ENCODE peak calls at places on chromosome 9, in seven cellular contexts. One of them, this sample, is unnamed.

GRCh38 chr9:20511680-20512079 is 110.6 kb downstream of the MLLT3 start:
- DNase-seq in cardiac fibroblast: no peak
- DNase-seq in heart right ventricle: no peak
- DNase-seq in nephron progenitor cell: no peak
- DNase-seq in body of pancreas: no peak
- DNase-seq in osteocyte: no peak
- DNase-seq in bronchial epithelial cell: no peak
- DNase-seq in this sample: no peak

GRCh38 chr9:93267091-93267541 is 83.2 kb downstream of the WNK2 start:
- DNase-seq in cardiac fibroblast: no peak
- DNase-seq in heart right ventricle: no peak
- DNase-seq in nephron progenitor cell: no peak
- DNase-seq in body of pancreas: peak
- DNase-seq in osteocyte: peak
- DNase-seq in bronchial epithelial cell: no peak
- DNase-seq in this sample: peak

GRCh38 chr9:91187965-91188344 is 173.8 kb downstream of the AUH start:
- DNase-seq in cardiac fibroblast: peak
- DNase-seq in heart right ventricle: no peak
- DNase-seq in nephron progenitor cell: no peak
- DNase-seq in body of pancreas: no peak
- DNase-seq in osteocyte: peak
- DNase-seq in bronchial epithelial cell: no peak
- DNase-seq in this sample: no peak

GRCh38 chr9:107274953-107275422 is 8.1 kb upstream of the RAD23B start:
- DNase-seq in cardiac fibroblast: peak
- DNase-seq in heart right ventricle: no peak
- DNase-seq in nephron progenitor cell: no peak
- DNase-seq in body of pancreas: no peak
- DNase-seq in osteocyte: no peak
- DNase-seq in bronchial epithelial cell: peak
- DNase-seq in this sample: no peak

GRCh38 chr9:70113403-70114022 is 69.9 kb downstream of the MAMDC2 start:
- DNase-seq in cardiac fibroblast: peak
- DNase-seq in heart right ventricle: peak
- DNase-seq in nephron progenitor cell: peak
- DNase-seq in body of pancreas: peak
- DNase-seq in osteocyte: no peak
- DNase-seq in bronchial epithelial cell: peak
- DNase-seq in this sample: no peak

GRCh38 chr9:118230319-118230718 is 526.1 kb downstream of the TLR4 start:
- DNase-seq in cardiac fibroblast: no peak
- DNase-seq in heart right ventricle: no peak
- DNase-seq in nephron progenitor cell: no peak
- DNase-seq in body of pancreas: no peak
- DNase-seq in osteocyte: no peak
- DNase-seq in bronchial epithelial cell: no peak
- DNase-seq in this sample: no peak

GRCh38 chr9:114759512-114759911 is 46.3 kb downstream of the TNFSF15 start:
- DNase-seq in cardiac fibroblast: no peak
- DNase-seq in heart right ventricle: no peak
- DNase-seq in nephron progenitor cell: no peak
- DNase-seq in body of pancreas: no peak
- DNase-seq in osteocyte: no peak
- DNase-seq in bronchial epithelial cell: no peak
- DNase-seq in this sample: no peak

GRCh38 chr9:34459941-34460340 is 1.3 kb downstream of the DNAI1 start:
- DNase-seq in cardiac fibroblast: no peak
- DNase-seq in heart right ventricle: no peak
- DNase-seq in nephron progenitor cell: no peak
- DNase-seq in body of pancreas: no peak
- DNase-seq in osteocyte: no peak
- DNase-seq in bronchial epithelial cell: peak
- DNase-seq in this sample: no peak

GRCh38 chr9:120947222-120947621 is 20.6 kb upstream of the TRAF1 start:
- DNase-seq in cardiac fibroblast: no peak
- DNase-seq in heart right ventricle: no peak
- DNase-seq in nephron progenitor cell: no peak
- DNase-seq in body of pancreas: no peak
- DNase-seq in osteocyte: no peak
- DNase-seq in bronchial epithelial cell: peak
- DNase-seq in this sample: no peak

GRCh38 chr9:91332476-91333231 is 29.1 kb downstream of the AUH start:
- DNase-seq in cardiac fibroblast: no peak
- DNase-seq in heart right ventricle: no peak
- DNase-seq in nephron progenitor cell: no peak
- DNase-seq in body of pancreas: no peak
- DNase-seq in osteocyte: no peak
- DNase-seq in bronchial epithelial cell: no peak
- DNase-seq in this sample: no peak

GRCh38 chr9:98365227-98365669 is 109.8 kb upstream of the TBC1D2 start:
- DNase-seq in cardiac fibroblast: peak
- DNase-seq in heart right ventricle: no peak
- DNase-seq in nephron progenitor cell: no peak
- DNase-seq in body of pancreas: no peak
- DNase-seq in osteocyte: no peak
- DNase-seq in bronchial epithelial cell: peak
- DNase-seq in this sample: no peak

GRCh38 chr9:135926402-135927194 is 19.3 kb upstream of the CAMSAP1 start:
- DNase-seq in cardiac fibroblast: peak
- DNase-seq in heart right ventricle: no peak
- DNase-seq in nephron progenitor cell: no peak
- DNase-seq in body of pancreas: no peak
- DNase-seq in osteocyte: peak
- DNase-seq in bronchial epithelial cell: peak
- DNase-seq in this sample: no peak

GRCh38 chr9:116901260-116901659 is 214.2 kb downstream of the TRIM32 start:
- DNase-seq in cardiac fibroblast: no peak
- DNase-seq in heart right ventricle: no peak
- DNase-seq in nephron progenitor cell: no peak
- DNase-seq in body of pancreas: no peak
- DNase-seq in osteocyte: no peak
- DNase-seq in bronchial epithelial cell: peak
- DNase-seq in this sample: no peak

GRCh38 chr9:74493512-74493911 is 3.6 kb upstream of the RORB start:
- DNase-seq in cardiac fibroblast: no peak
- DNase-seq in heart right ventricle: no peak
- DNase-seq in nephron progenitor cell: no peak
- DNase-seq in body of pancreas: no peak
- DNase-seq in osteocyte: no peak
- DNase-seq in bronchial epithelial cell: no peak
- DNase-seq in this sample: no peak

GRCh38 chr9:14348241-14349140 is 34.5 kb upstream of the NFIB start:
- DNase-seq in cardiac fibroblast: peak
- DNase-seq in heart right ventricle: peak
- DNase-seq in nephron progenitor cell: peak
- DNase-seq in body of pancreas: peak
- DNase-seq in osteocyte: no peak
- DNase-seq in bronchial epithelial cell: peak
- DNase-seq in this sample: peak

GRCh38 chr9:135711881-135712280 is 9.9 kb downstream of the KCNT1 start:
- DNase-seq in cardiac fibroblast: no peak
- DNase-seq in heart right ventricle: no peak
- DNase-seq in nephron progenitor cell: no peak
- DNase-seq in body of pancreas: no peak
- DNase-seq in osteocyte: no peak
- DNase-seq in bronchial epithelial cell: no peak
- DNase-seq in this sample: no peak

GRCh38 chr9:132547052-132547431 is 35.4 kb upstream of the BARHL1 start:
- DNase-seq in cardiac fibroblast: no peak
- DNase-seq in heart right ventricle: no peak
- DNase-seq in nephron progenitor cell: no peak
- DNase-seq in body of pancreas: no peak
- DNase-seq in osteocyte: no peak
- DNase-seq in bronchial epithelial cell: no peak
- DNase-seq in this sample: no peak

GRCh38 chr9:11874414-11874813 is 818.8 kb upstream of the TYRP1 start:
- DNase-seq in cardiac fibroblast: no peak
- DNase-seq in heart right ventricle: no peak
- DNase-seq in nephron progenitor cell: no peak
- DNase-seq in body of pancreas: no peak
- DNase-seq in osteocyte: no peak
- DNase-seq in bronchial epithelial cell: no peak
- DNase-seq in this sample: no peak

GRCh38 chr9:93664549-93665120 is 88.3 kb downstream of the PHF2 start:
- DNase-seq in cardiac fibroblast: no peak
- DNase-seq in heart right ventricle: no peak
- DNase-seq in nephron progenitor cell: no peak
- DNase-seq in body of pancreas: no peak
- DNase-seq in osteocyte: no peak
- DNase-seq in bronchial epithelial cell: no peak
- DNase-seq in this sample: no peak

GRCh38 chr9:35501941-35502340 is 12.0 kb downstream of the RUSC2 start:
- DNase-seq in cardiac fibroblast: peak
- DNase-seq in heart right ventricle: no peak
- DNase-seq in nephron progenitor cell: no peak
- DNase-seq in body of pancreas: no peak
- DNase-seq in osteocyte: no peak
- DNase-seq in bronchial epithelial cell: no peak
- DNase-seq in this sample: peak

GRCh38 chr9:35499701-35500030 is 9.8 kb downstream of the RUSC2 start:
- DNase-seq in cardiac fibroblast: no peak
- DNase-seq in heart right ventricle: no peak
- DNase-seq in nephron progenitor cell: no peak
- DNase-seq in body of pancreas: no peak
- DNase-seq in osteocyte: no peak
- DNase-seq in bronchial epithelial cell: no peak
- DNase-seq in this sample: no peak

GRCh38 chr9:35495984-35496383 is 6.1 kb downstream of the RUSC2 start:
- DNase-seq in cardiac fibroblast: no peak
- DNase-seq in heart right ventricle: no peak
- DNase-seq in nephron progenitor cell: no peak
- DNase-seq in body of pancreas: no peak
- DNase-seq in osteocyte: no peak
- DNase-seq in bronchial epithelial cell: no peak
- DNase-seq in this sample: no peak

GRCh38 chr9:35499029-35499700 is 9.3 kb downstream of the RUSC2 start:
- DNase-seq in cardiac fibroblast: peak
- DNase-seq in heart right ventricle: no peak
- DNase-seq in nephron progenitor cell: no peak
- DNase-seq in body of pancreas: no peak
- DNase-seq in osteocyte: no peak
- DNase-seq in bronchial epithelial cell: no peak
- DNase-seq in this sample: no peak

DNA sequence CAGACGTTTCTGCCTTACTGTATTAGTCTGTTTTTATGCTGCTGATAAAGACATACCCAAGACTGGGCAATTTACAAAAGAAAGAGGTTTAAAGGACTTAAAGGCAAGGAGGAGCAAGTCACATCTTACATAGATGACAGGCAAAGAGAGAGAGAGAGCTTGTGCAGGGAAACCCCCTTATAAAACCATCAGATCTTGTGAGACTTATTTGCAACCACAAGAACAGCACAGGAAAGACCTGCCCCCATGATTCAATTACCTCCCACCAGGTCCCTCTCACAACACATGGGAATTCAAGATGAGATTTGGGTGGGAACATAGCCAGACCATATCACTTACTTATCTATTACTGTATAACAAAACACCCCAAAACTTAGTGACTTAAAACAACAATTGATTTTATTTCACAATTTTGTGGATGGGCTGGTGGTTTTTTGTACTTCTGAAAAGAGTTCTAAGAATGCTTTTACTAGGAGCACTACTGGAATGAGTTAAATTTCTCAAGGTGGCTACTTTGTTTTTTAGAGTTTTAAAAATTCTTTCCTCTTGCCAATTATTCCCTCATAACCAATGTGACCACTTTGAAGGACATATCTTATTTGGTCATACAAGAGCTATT is 10.3 kb downstream of the RUSC2 start:
- DNase-seq in cardiac fibroblast: peak
- DNase-seq in heart right ventricle: no peak
- DNase-seq in nephron progenitor cell: no peak
- DNase-seq in body of pancreas: no peak
- DNase-seq in osteocyte: no peak
- DNase-seq in bronchial epithelial cell: no peak
- DNase-seq in this sample: no peak
- TF ChIP-seq CTCF in cardiac fibroblast: no peak
- TF ChIP-seq CTCF in heart right ventricle: no peak
- TF ChIP-seq CTCF in nephron progenitor cell: no peak
- TF ChIP-seq CTCF in body of pancreas: no peak
- TF ChIP-seq CTCF in osteocyte: no peak
- TF ChIP-seq CTCF in bronchial epithelial cell: no peak
- TF ChIP-seq CTCF in this sample: no peak

GRCh38 chr9:79254900-79255651 is 316.7 kb upstream of the TLE4 start:
- DNase-seq in cardiac fibroblast: peak
- DNase-seq in heart right ventricle: no peak
- DNase-seq in nephron progenitor cell: no peak
- DNase-seq in body of pancreas: no peak
- DNase-seq in osteocyte: no peak
- DNase-seq in bronchial epithelial cell: peak
- DNase-seq in this sample: no peak
- TF ChIP-seq CTCF in cardiac fibroblast: peak
- TF ChIP-seq CTCF in heart right ventricle: no peak
- TF ChIP-seq CTCF in nephron progenitor cell: no peak
- TF ChIP-seq CTCF in body of pancreas: no peak
- TF ChIP-seq CTCF in osteocyte: peak
- TF ChIP-seq CTCF in bronchial epithelial cell: peak
- TF ChIP-seq CTCF in this sample: no peak

GRCh38 chr9:123848447-123849085 is 81.4 kb downstream of the DENND1A start:
- DNase-seq in cardiac fibroblast: no peak
- DNase-seq in heart right ventricle: no peak
- DNase-seq in nephron progenitor cell: no peak
- DNase-seq in body of pancreas: no peak
- DNase-seq in osteocyte: no peak
- DNase-seq in bronchial epithelial cell: no peak
- DNase-seq in this sample: no peak
- TF ChIP-seq CTCF in cardiac fibroblast: no peak
- TF ChIP-seq CTCF in heart right ventricle: no peak
- TF ChIP-seq CTCF in nephron progenitor cell: no peak
- TF ChIP-seq CTCF in body of pancreas: no peak
- TF ChIP-seq CTCF in osteocyte: no peak
- TF ChIP-seq CTCF in bronchial epithelial cell: no peak
- TF ChIP-seq CTCF in this sample: no peak

GRCh38 chr9:126604059-126604685 is 9.6 kb upstream of the LMX1B start:
- DNase-seq in cardiac fibroblast: no peak
- DNase-seq in heart right ventricle: no peak
- DNase-seq in nephron progenitor cell: no peak
- DNase-seq in body of pancreas: no peak
- DNase-seq in osteocyte: no peak
- DNase-seq in bronchial epithelial cell: no peak
- DNase-seq in this sample: no peak

GRCh38 chr9:126606483-126606870 is 7.3 kb upstream of the LMX1B start:
- DNase-seq in cardiac fibroblast: no peak
- DNase-seq in heart right ventricle: no peak
- DNase-seq in nephron progenitor cell: no peak
- DNase-seq in body of pancreas: no peak
- DNase-seq in osteocyte: no peak
- DNase-seq in bronchial epithelial cell: no peak
- DNase-seq in this sample: no peak

GRCh38 chr9:126605792-126606482 is 7.8 kb upstream of the LMX1B start:
- DNase-seq in cardiac fibroblast: peak
- DNase-seq in heart right ventricle: no peak
- DNase-seq in nephron progenitor cell: no peak
- DNase-seq in body of pancreas: no peak
- DNase-seq in osteocyte: no peak
- DNase-seq in bronchial epithelial cell: peak
- DNase-seq in this sample: no peak

GRCh38 chr9:126607086-126607485 is 6.6 kb upstream of the LMX1B start:
- DNase-seq in cardiac fibroblast: no peak
- DNase-seq in heart right ventricle: no peak
- DNase-seq in nephron progenitor cell: no peak
- DNase-seq in body of pancreas: no peak
- DNase-seq in osteocyte: no peak
- DNase-seq in bronchial epithelial cell: no peak
- DNase-seq in this sample: no peak

GRCh38 chr9:126604706-126605105 is 9.0 kb upstream of the LMX1B start:
- DNase-seq in cardiac fibroblast: no peak
- DNase-seq in heart right ventricle: no peak
- DNase-seq in nephron progenitor cell: no peak
- DNase-seq in body of pancreas: no peak
- DNase-seq in osteocyte: no peak
- DNase-seq in bronchial epithelial cell: no peak
- DNase-seq in this sample: no peak
- TF ChIP-seq CTCF in cardiac fibroblast: no peak
- TF ChIP-seq CTCF in heart right ventricle: no peak
- TF ChIP-seq CTCF in nephron progenitor cell: no peak
- TF ChIP-seq CTCF in body of pancreas: no peak
- TF ChIP-seq CTCF in osteocyte: no peak
- TF ChIP-seq CTCF in bronchial epithelial cell: no peak
- TF ChIP-seq CTCF in this sample: no peak

This sample was measured in esophagus muscularis mucosa.